ENCODE peak calls at places on chromosomes 16 and 17, in six cellular contexts. Q, F, N, E, W and U are unnamed samples.
A peak's percentile ranks its signal among the peaks of the same experiment; 100 is the strongest.

GRCh38 chr16:81755915-81756644 is 23.0 kb upstream of the PLCG2 start:
- DNase-seq in F (no peak), N (no peak), W (no peak), Q (no peak), E (no peak), U (no peak)

GRCh38 chr17:30970757-30971567 is at the start of gene RNF135:
- DNase-seq in N (peak; percentile 72), F (peak; percentile 29), Q (peak; percentile 15), E (peak; percentile 91), W (no peak), U (peak; percentile 59)

GRCh38 chr17:49779730-49780220 is 8.7 kb upstream of the KAT7 start:
- DNase-seq in W (no peak), N (no peak), E (peak; percentile 49), F (no peak), Q (no peak), U (peak; percentile 23)

GRCh38 chr17:71601894-71602504 is 518.8 kb upstream of the SOX9 start:
- DNase-seq in F (no peak), Q (no peak), E (no peak), N (no peak), W (no peak), U (no peak)

GRCh38 chr16:54125751-54126655 is 160.6 kb downstream of the IRX3 start:
- DNase-seq in Q (no peak), W (no peak), N (no peak), E (no peak), F (no peak), U (no peak)

GRCh38 chr16:19700319-19700781 is 17.7 kb downstream of the KNOP1 start:
- DNase-seq in W (no peak), N (no peak), E (no peak), Q (no peak), F (no peak), U (no peak)

GRCh38 chr16:4489030-4489429 is 12.8 kb downstream of the HMOX2 start:
- DNase-seq in W (no peak), F (no peak), N (no peak), E (no peak), Q (no peak), U (peak; percentile 50)

GRCh38 chr17:43713494-43714162 is 45.0 kb downstream of the SOST start:
- DNase-seq in W (peak; percentile 6), Q (no peak), E (no peak), N (no peak), F (no peak), U (no peak)

GRCh38 chr16:12171706-12172105 is 195.2 kb downstream of the SNX29 start:
- DNase-seq in N (no peak), E (no peak), Q (no peak), F (no peak), W (no peak), U (no peak)

GRCh38 chr17:76137026-76137350 is 4.1 kb downstream of the FOXJ1 start:
- DNase-seq in E (no peak), N (no peak), W (no peak), F (no peak), Q (no peak), U (no peak)

GRCh38 chr17:4448197-4448980 is 14.6 kb downstream of the SPNS3 start:
- DNase-seq in W (no peak), F (no peak), Q (no peak), N (no peak), E (no peak), U (no peak)

GRCh38 chr17:79320331-79320730 is 245.7 kb downstream of the ENGASE start:
- DNase-seq in E (no peak), W (no peak), N (no peak), F (no peak), Q (no peak), U (no peak)

GRCh38 chr17:75313941-75314550 is 24.8 kb upstream of the SLC25A19 start:
- DNase-seq in E (no peak), F (no peak), W (no peak), Q (no peak), N (no peak), U (no peak)

GRCh38 chr17:72602517-72603345 is 481.9 kb downstream of the SOX9 start:
- DNase-seq in Q (no peak), W (no peak), E (no peak), F (no peak), N (no peak), U (no peak)

GRCh38 chr17:17723354-17724261 is 42.4 kb downstream of the RAI1 start:
- DNase-seq in Q (no peak), W (no peak), E (no peak), F (no peak), N (no peak), U (peak; percentile 46)

GRCh38 chr17:47955497-47956461 is 1.9 kb downstream of the PRR15L start:
- DNase-seq in W (peak; percentile 39), F (no peak), E (no peak), N (no peak), Q (no peak), U (no peak)

GRCh38 chr17:36755586-36755985 is 154.2 kb downstream of the MRM1 start:
- DNase-seq in F (peak; percentile 35), N (no peak), E (no peak), W (peak; percentile 2), Q (peak; percentile 1), U (no peak)

GRCh38 chr16:87837627-87838289 is 31.5 kb downstream of the SLC7A5 start:
- DNase-seq in Q (no peak), F (no peak), W (no peak), E (no peak), N (no peak), U (no peak)

GRCh38 chr16:10103096-10103495 is 79.1 kb downstream of the GRIN2A start:
- DNase-seq in W (no peak), Q (no peak), E (no peak), F (no peak), N (no peak), U (no peak)

GRCh38 chr17:38893612-38894011 is 23.8 kb downstream of the LASP1 start:
- DNase-seq in E (no peak), Q (no peak), N (no peak), F (no peak), W (no peak), U (no peak)

GRCh38 chr16:58649707-58650106 is 20.1 kb upstream of the CNOT1 start:
- DNase-seq in W (no peak), N (no peak), E (no peak), F (no peak), Q (no peak), U (no peak)

GRCh38 chr17:74960739-74961342 is 11.7 kb downstream of the HID1 start:
- DNase-seq in F (peak; percentile 20), W (no peak), N (no peak), Q (no peak), E (no peak), U (peak; percentile 6)

GRCh38 chr16:29023279-29024278 is 38.7 kb downstream of the LAT start:
- DNase-seq in W (no peak), Q (no peak), F (no peak), N (no peak), E (no peak), U (no peak)

GRCh38 chr16:79542196-79542859 is 58.2 kb downstream of the MAF start:
- DNase-seq in E (peak; percentile 70), Q (no peak), F (no peak), N (no peak), W (no peak), U (no peak)

GRCh38 chr16:88102597-88102996 is 151.4 kb downstream of the BANP start:
- DNase-seq in N (no peak), F (no peak), Q (no peak), E (no peak), W (no peak), U (no peak)

GRCh38 chr16:81485824-81486554 is 41.4 kb downstream of the CMIP start:
- DNase-seq in N (no peak), W (no peak), Q (no peak), F (no peak), E (peak; percentile 64), U (no peak)

GRCh38 chr17:47275245-47275984 is 21.8 kb downstream of the ITGB3 start:
- DNase-seq in N (peak; percentile 82), Q (no peak), W (no peak), E (peak; percentile 94), F (no peak), U (peak; percentile 83)

GRCh38 chr17:75665981-75666380 is 973 bp downstream of the RECQL5 start:
- DNase-seq in W (no peak), E (no peak), N (no peak), Q (no peak), F (no peak), U (no peak)

GRCh38 chr17:57948555-57949420 is 6.4 kb downstream of the CUEDC1 start:
- DNase-seq in F (no peak), N (peak; percentile 74), E (no peak), W (no peak), Q (no peak), U (peak; percentile 60)

GRCh38 chr17:51853857-51854256 is 304.7 kb downstream of the CA10 start:
- DNase-seq in F (no peak), E (no peak), W (no peak), N (no peak), Q (no peak), U (no peak)

GRCh38 chr16:19400709-19401108 is 17.0 kb upstream of the TMC5 start:
- DNase-seq in N (no peak), F (no peak), Q (no peak), W (no peak), E (no peak), U (no peak)

GRCh38 chr17:58324409-58325288 is 3.9 kb downstream of the TSPOAP1 start:
- DNase-seq in N (no peak), Q (no peak), F (no peak), E (no peak), W (peak; percentile 64), U (no peak)

GRCh38 chr17:38540514-38540913 is 65.2 kb downstream of the SRCIN1 start:
- DNase-seq in W (no peak), E (no peak), Q (no peak), N (no peak), F (no peak), U (no peak)

GRCh38 chr16:79599837-79600635 is 501 bp downstream of the MAF start:
- DNase-seq in F (peak; percentile 49), N (no peak), E (peak; percentile 39), Q (peak; percentile 12), W (peak; percentile 66), U (no peak)

GRCh38 chr17:46212634-46213435 is 19.6 kb upstream of the KANSL1 start:
- DNase-seq in F (peak; percentile 48), Q (peak; percentile 32), W (peak; percentile 42), N (no peak), E (peak; percentile 80), U (peak; percentile 54)

GRCh38 chr17:71649986-71650385 is 470.8 kb upstream of the SOX9 start:
- DNase-seq in W (no peak), Q (no peak), N (no peak), F (no peak), E (no peak), U (peak; percentile 74)

GRCh38 chr16:86856946-86857586 is 278.7 kb downstream of the FOXL1 start:
- DNase-seq in Q (no peak), F (no peak), N (no peak), E (no peak), W (no peak), U (no peak)

GRCh38 chr16:63361032-63361624 is 1324.9 kb upstream of the CDH8 start:
- DNase-seq in W (no peak), E (no peak), F (no peak), N (peak; percentile 23), Q (no peak), U (peak; percentile 20)

GRCh38 chr17:13074026-13074425 is 56.2 kb upstream of the ELAC2 start:
- DNase-seq in E (no peak), Q (no peak), F (no peak), W (no peak), N (no peak), U (no peak)